ENCODE peak calls at places on chromosome 4, in seven cellular contexts. One of them, this sample, is unnamed.

GRCh38 chr4:48801016-48801715 is 21.1 kb upstream of the FRYL start:
- DNase-seq in BJ: no peak
- DNase-seq in AG04450: no peak
- DNase-seq in IMR-90: no peak
- DNase-seq in choroid plexus epithelial cell: no peak
- DNase-seq in cardiac muscle cell: no peak
- DNase-seq in lower lobe of right lung: no peak
- DNase-seq in this sample: no peak

GRCh38 chr4:122329876-122330595 is 48.8 kb upstream of the ADAD1 start:
- DNase-seq in AG04450: no peak
- DNase-seq in lower lobe of right lung: no peak
- DNase-seq in choroid plexus epithelial cell: peak; percentile 50
- DNase-seq in BJ: peak; percentile 59
- DNase-seq in IMR-90: peak; percentile 56
- DNase-seq in cardiac muscle cell: no peak
- DNase-seq in this sample: no peak

GRCh38 chr4:94500696-94501095 is 49.0 kb downstream of the PDLIM5 start:
- DNase-seq in choroid plexus epithelial cell: peak; percentile 67
- DNase-seq in IMR-90: no peak
- DNase-seq in lower lobe of right lung: no peak
- DNase-seq in BJ: no peak
- DNase-seq in AG04450: no peak
- DNase-seq in cardiac muscle cell: no peak
- DNase-seq in this sample: peak; percentile 28

GRCh38 chr4:21802406-21802805 is 146.2 kb downstream of the KCNIP4 start:
- DNase-seq in IMR-90: no peak
- DNase-seq in BJ: no peak
- DNase-seq in choroid plexus epithelial cell: peak; percentile 83
- DNase-seq in cardiac muscle cell: no peak
- DNase-seq in lower lobe of right lung: no peak
- DNase-seq in AG04450: no peak
- DNase-seq in this sample: peak; percentile 50

GRCh38 chr4:141002323-141002805 is 130.9 kb downstream of the RNF150 start:
- DNase-seq in IMR-90: peak; percentile 93
- DNase-seq in AG04450: peak; percentile 43
- DNase-seq in cardiac muscle cell: peak; percentile 27
- DNase-seq in BJ: peak; percentile 24
- DNase-seq in lower lobe of right lung: no peak
- DNase-seq in choroid plexus epithelial cell: peak; percentile 66
- DNase-seq in this sample: peak; percentile 48

GRCh38 chr4:118282692-118283091 is 70.1 kb downstream of the PRSS12 start:
- DNase-seq in BJ: no peak
- DNase-seq in IMR-90: peak; percentile 79
- DNase-seq in lower lobe of right lung: no peak
- DNase-seq in cardiac muscle cell: no peak
- DNase-seq in choroid plexus epithelial cell: peak; percentile 61
- DNase-seq in AG04450: no peak
- DNase-seq in this sample: peak; percentile 89

GRCh38 chr4:181968371-181968770 is 274.8 kb upstream of the TENM3 start:
- DNase-seq in AG04450: peak; percentile 44
- DNase-seq in choroid plexus epithelial cell: peak; percentile 63
- DNase-seq in cardiac muscle cell: no peak
- DNase-seq in BJ: no peak
- DNase-seq in IMR-90: peak; percentile 83
- DNase-seq in lower lobe of right lung: no peak
- DNase-seq in this sample: no peak

GRCh38 chr4:180809439-180809838 is 1433.8 kb upstream of the TENM3 start:
- DNase-seq in choroid plexus epithelial cell: peak; percentile 11
- DNase-seq in IMR-90: peak; percentile 51
- DNase-seq in cardiac muscle cell: no peak
- DNase-seq in BJ: no peak
- DNase-seq in AG04450: no peak
- DNase-seq in lower lobe of right lung: no peak
- DNase-seq in this sample: no peak

GRCh38 chr4:138864961-138865720 is 150.4 kb upstream of the NOCT start:
- DNase-seq in IMR-90: no peak
- DNase-seq in cardiac muscle cell: peak; percentile 29
- DNase-seq in lower lobe of right lung: no peak
- DNase-seq in AG04450: no peak
- DNase-seq in BJ: no peak
- DNase-seq in choroid plexus epithelial cell: no peak
- DNase-seq in this sample: no peak

GRCh38 chr4:139483000-139483399 is 29.1 kb downstream of the RAB33B start:
- DNase-seq in AG04450: no peak
- DNase-seq in cardiac muscle cell: no peak
- DNase-seq in lower lobe of right lung: no peak
- DNase-seq in choroid plexus epithelial cell: no peak
- DNase-seq in IMR-90: no peak
- DNase-seq in BJ: no peak
- DNase-seq in this sample: no peak

GRCh38 chr4:2285665-2286381 is 23.9 kb upstream of the MXD4 start:
- DNase-seq in cardiac muscle cell: no peak
- DNase-seq in choroid plexus epithelial cell: no peak
- DNase-seq in BJ: no peak
- DNase-seq in lower lobe of right lung: peak; percentile 39
- DNase-seq in AG04450: no peak
- DNase-seq in IMR-90: no peak
- DNase-seq in this sample: no peak

GRCh38 chr4:52853351-52853750 is 8.8 kb upstream of the RASL11B start:
- DNase-seq in cardiac muscle cell: peak; percentile 62
- DNase-seq in BJ: no peak
- DNase-seq in choroid plexus epithelial cell: peak; percentile 73
- DNase-seq in AG04450: no peak
- DNase-seq in IMR-90: peak; percentile 41
- DNase-seq in lower lobe of right lung: no peak
- DNase-seq in this sample: peak; percentile 81

GRCh38 chr4:102616661-102617060 is 115.5 kb downstream of the NFKB1 start:
- DNase-seq in AG04450: no peak
- DNase-seq in lower lobe of right lung: no peak
- DNase-seq in cardiac muscle cell: no peak
- DNase-seq in choroid plexus epithelial cell: no peak
- DNase-seq in IMR-90: no peak
- DNase-seq in BJ: no peak
- DNase-seq in this sample: no peak

GRCh38 chr4:88919056-88919455 is 137.9 kb downstream of the FAM13A start:
- DNase-seq in choroid plexus epithelial cell: no peak
- DNase-seq in AG04450: no peak
- DNase-seq in lower lobe of right lung: no peak
- DNase-seq in BJ: no peak
- DNase-seq in cardiac muscle cell: no peak
- DNase-seq in IMR-90: no peak
- DNase-seq in this sample: no peak

GRCh38 chr4:145956288-145956890 is 17.8 kb upstream of the ZNF827 start:
- DNase-seq in choroid plexus epithelial cell: peak; percentile 65
- DNase-seq in lower lobe of right lung: no peak
- DNase-seq in cardiac muscle cell: peak; percentile 59
- DNase-seq in IMR-90: peak; percentile 40
- DNase-seq in BJ: no peak
- DNase-seq in AG04450: no peak
- DNase-seq in this sample: no peak

GRCh38 chr4:55865228-55865806 is 11.9 kb downstream of the EXOC1 start:
- DNase-seq in cardiac muscle cell: no peak
- DNase-seq in AG04450: no peak
- DNase-seq in choroid plexus epithelial cell: peak; percentile 73
- DNase-seq in IMR-90: peak; percentile 71
- DNase-seq in BJ: peak; percentile 18
- DNase-seq in lower lobe of right lung: no peak
- DNase-seq in this sample: peak; percentile 72

GRCh38 chr4:75990129-75990528 is 616 bp downstream of the SDAD1 start:
- DNase-seq in lower lobe of right lung: no peak
- DNase-seq in AG04450: no peak
- DNase-seq in cardiac muscle cell: no peak
- DNase-seq in BJ: no peak
- DNase-seq in choroid plexus epithelial cell: peak; percentile 35
- DNase-seq in IMR-90: peak; percentile 15
- DNase-seq in this sample: no peak

GRCh38 chr4:71029504-71029903 is 36.1 kb downstream of the DCK start:
- DNase-seq in lower lobe of right lung: no peak
- DNase-seq in AG04450: no peak
- DNase-seq in IMR-90: no peak
- DNase-seq in choroid plexus epithelial cell: no peak
- DNase-seq in cardiac muscle cell: no peak
- DNase-seq in BJ: no peak
- DNase-seq in this sample: no peak

GRCh38 chr4:100581337-100581736 is 63.5 kb upstream of the EMCN start:
- DNase-seq in BJ: no peak
- DNase-seq in AG04450: no peak
- DNase-seq in lower lobe of right lung: no peak
- DNase-seq in choroid plexus epithelial cell: no peak
- DNase-seq in IMR-90: no peak
- DNase-seq in cardiac muscle cell: no peak
- DNase-seq in this sample: peak; percentile 11

GRCh38 chr4:4821577-4821976 is 37.9 kb upstream of the MSX1 start:
- DNase-seq in AG04450: no peak
- DNase-seq in lower lobe of right lung: no peak
- DNase-seq in BJ: no peak
- DNase-seq in IMR-90: no peak
- DNase-seq in choroid plexus epithelial cell: no peak
- DNase-seq in cardiac muscle cell: no peak
- DNase-seq in this sample: no peak

GRCh38 chr4:121784975-121785374 is 16.1 kb upstream of the EXOSC9 start:
- DNase-seq in BJ: peak; percentile 87
- DNase-seq in AG04450: peak; percentile 79
- DNase-seq in cardiac muscle cell: no peak
- DNase-seq in IMR-90: peak; percentile 97
- DNase-seq in choroid plexus epithelial cell: peak; percentile 98
- DNase-seq in lower lobe of right lung: no peak
- DNase-seq in this sample: peak; percentile 95

GRCh38 chr4:140756292-140757219 is at the start of gene TBC1D9:
- DNase-seq in BJ: peak; percentile 53
- DNase-seq in cardiac muscle cell: peak; percentile 82
- DNase-seq in lower lobe of right lung: peak; percentile 87
- DNase-seq in AG04450: no peak
- DNase-seq in IMR-90: peak; percentile 55
- DNase-seq in choroid plexus epithelial cell: peak; percentile 80
- DNase-seq in this sample: peak; percentile 82

GRCh38 chr4:138894688-138895087 is 120.9 kb upstream of the NOCT start:
- DNase-seq in AG04450: no peak
- DNase-seq in lower lobe of right lung: peak; percentile 65
- DNase-seq in BJ: no peak
- DNase-seq in cardiac muscle cell: no peak
- DNase-seq in choroid plexus epithelial cell: no peak
- DNase-seq in IMR-90: no peak
- DNase-seq in this sample: no peak

GRCh38 chr4:31187979-31188378 is 467.8 kb downstream of the PCDH7 start:
- DNase-seq in lower lobe of right lung: no peak
- DNase-seq in AG04450: no peak
- DNase-seq in BJ: no peak
- DNase-seq in choroid plexus epithelial cell: no peak
- DNase-seq in cardiac muscle cell: no peak
- DNase-seq in IMR-90: no peak
- DNase-seq in this sample: peak; percentile 6

GRCh38 chr4:57764840-57765239 is 654.7 kb upstream of the IGFBP7 start:
- DNase-seq in AG04450: no peak
- DNase-seq in lower lobe of right lung: no peak
- DNase-seq in cardiac muscle cell: no peak
- DNase-seq in BJ: no peak
- DNase-seq in choroid plexus epithelial cell: no peak
- DNase-seq in IMR-90: no peak
- DNase-seq in this sample: no peak

GRCh38 chr4:28313729-28314713 is 1453.4 kb downstream of the STIM2 start:
- DNase-seq in lower lobe of right lung: no peak
- DNase-seq in BJ: no peak
- DNase-seq in AG04450: no peak
- DNase-seq in IMR-90: no peak
- DNase-seq in cardiac muscle cell: no peak
- DNase-seq in choroid plexus epithelial cell: no peak
- DNase-seq in this sample: no peak

GRCh38 chr4:130249002-130249401 is 1153.0 kb downstream of the C4orf33 start:
- DNase-seq in IMR-90: no peak
- DNase-seq in choroid plexus epithelial cell: peak; percentile 1
- DNase-seq in cardiac muscle cell: no peak
- DNase-seq in BJ: no peak
- DNase-seq in AG04450: no peak
- DNase-seq in lower lobe of right lung: no peak
- DNase-seq in this sample: no peak

GRCh38 chr4:139112650-139113049 is 64.4 kb downstream of the ELF2 start:
- DNase-seq in cardiac muscle cell: no peak
- DNase-seq in lower lobe of right lung: no peak
- DNase-seq in AG04450: no peak
- DNase-seq in IMR-90: no peak
- DNase-seq in choroid plexus epithelial cell: no peak
- DNase-seq in BJ: no peak
- DNase-seq in this sample: no peak

GRCh38 chr4:147340111-147340510 is 140.8 kb upstream of the EDNRA start:
- DNase-seq in cardiac muscle cell: no peak
- DNase-seq in AG04450: no peak
- DNase-seq in choroid plexus epithelial cell: peak; percentile 85
- DNase-seq in lower lobe of right lung: no peak
- DNase-seq in IMR-90: peak; percentile 89
- DNase-seq in BJ: no peak
- DNase-seq in this sample: peak; percentile 81

GRCh38 chr4:3713346-3713745 is 52.8 kb upstream of the ADRA2C start:
- DNase-seq in lower lobe of right lung: peak; percentile 13
- DNase-seq in cardiac muscle cell: no peak
- DNase-seq in BJ: no peak
- DNase-seq in AG04450: no peak
- DNase-seq in IMR-90: no peak
- DNase-seq in choroid plexus epithelial cell: no peak
- DNase-seq in this sample: no peak
- H3K4me3 ChIP-seq in lower lobe of right lung: no peak overlapping the region
- H3K4me3 ChIP-seq in cardiac muscle cell: no peak overlapping the region
- H3K4me3 ChIP-seq in BJ: no peak overlapping the region
- H3K4me3 ChIP-seq in AG04450: no peak overlapping the region
- H3K4me3 ChIP-seq in IMR-90: no peak overlapping the region
- H3K4me3 ChIP-seq in choroid plexus epithelial cell: no peak overlapping the region
- H3K4me3 ChIP-seq in this sample: no peak overlapping the region

GRCh38 chr4:169115897-169116254 is 105.8 kb upstream of the CBR4 start:
- DNase-seq in cardiac muscle cell: peak; percentile 20
- DNase-seq in BJ: peak; percentile 94
- DNase-seq in lower lobe of right lung: peak; percentile 49
- DNase-seq in AG04450: peak; percentile 89
- DNase-seq in IMR-90: peak; percentile 99
- DNase-seq in choroid plexus epithelial cell: peak; percentile 97
- DNase-seq in this sample: peak; percentile 94
- TF ChIP-seq CTCF in cardiac muscle cell: peak; percentile 52
- TF ChIP-seq CTCF in BJ: peak; percentile 59
- TF ChIP-seq CTCF in lower lobe of right lung: no peak
- TF ChIP-seq CTCF in AG04450: peak; percentile 60
- TF ChIP-seq CTCF in IMR-90: peak; percentile 49
- TF ChIP-seq CTCF in choroid plexus epithelial cell: peak; percentile 67
- TF ChIP-seq CTCF in this sample: peak; percentile 43

GRCh38 chr4:6943012-6943869 is 33.6 kb downstream of the TBC1D14 start:
- DNase-seq in choroid plexus epithelial cell: no peak
- DNase-seq in IMR-90: no peak
- DNase-seq in cardiac muscle cell: no peak
- DNase-seq in AG04450: no peak
- DNase-seq in BJ: no peak
- DNase-seq in lower lobe of right lung: no peak
- DNase-seq in this sample: no peak
- H3K4me3 ChIP-seq in choroid plexus epithelial cell: no peak overlapping the region
- H3K4me3 ChIP-seq in IMR-90: no peak overlapping the region
- H3K4me3 ChIP-seq in cardiac muscle cell: no peak overlapping the region
- H3K4me3 ChIP-seq in AG04450: no peak overlapping the region
- H3K4me3 ChIP-seq in BJ: no peak overlapping the region
- H3K4me3 ChIP-seq in lower lobe of right lung: no peak overlapping the region
- H3K4me3 ChIP-seq in this sample: no peak overlapping the region

GRCh38 chr4:47619691-47620090 is 134.6 kb downstream of the ATP10D start:
- DNase-seq in choroid plexus epithelial cell: no peak
- DNase-seq in lower lobe of right lung: no peak
- DNase-seq in IMR-90: no peak
- DNase-seq in cardiac muscle cell: no peak
- DNase-seq in AG04450: no peak
- DNase-seq in BJ: no peak
- DNase-seq in this sample: no peak

GRCh38 chr4:47623916-47624554 is 139.0 kb downstream of the ATP10D start:
- DNase-seq in cardiac muscle cell: no peak
- DNase-seq in BJ: no peak
- DNase-seq in IMR-90: peak; percentile 73
- DNase-seq in AG04450: peak; percentile 11
- DNase-seq in lower lobe of right lung: no peak
- DNase-seq in choroid plexus epithelial cell: peak; percentile 95
- DNase-seq in this sample: peak; percentile 15
- TF ChIP-seq CTCF in cardiac muscle cell: no peak
- TF ChIP-seq CTCF in BJ: no peak
- TF ChIP-seq CTCF in IMR-90: no peak
- TF ChIP-seq CTCF in AG04450: no peak
- TF ChIP-seq CTCF in lower lobe of right lung: no peak
- TF ChIP-seq CTCF in choroid plexus epithelial cell: no peak
- TF ChIP-seq CTCF in this sample: no peak